ENCODE peak calls at places on chromosomes 2 and 18, in six cellular contexts. V is spleen, W is upper lobe of right lung, F is A549, C is kidney, O is left ventricle myocardium inferior. R is an unnamed sample.
A peak's percentile ranks its signal among the peaks of the same experiment; 100 is the strongest.

GRCh38 chr2:71896385-71897144 is 251.1 kb downstream of the CYP26B1 start:
- DNase-seq in W (no peak), F (no peak), C (no peak), V (peak; percentile 51), O (no peak), R (no peak)

GRCh38 chr2:164810843-164811242 is 30.8 kb downstream of the COBLL1 start:
- DNase-seq in C (no peak), V (no peak), O (no peak), W (no peak), F (no peak), R (no peak)

GRCh38 chr2:73823916-73824523 is 4.7 kb upstream of the STAMBP start:
- DNase-seq in C (no peak), F (peak; percentile 50), V (no peak), W (no peak), O (no peak), R (no peak)

GRCh38 chr2:46171441-46171953 is 125.7 kb upstream of the EPAS1 start:
- DNase-seq in C (no peak), W (no peak), V (no peak), F (no peak), O (no peak), R (no peak)

GRCh38 chr18:30489890-30490643 is 552.5 kb downstream of the DSC3 start:
- DNase-seq in F (no peak), C (no peak), W (no peak), V (no peak), O (no peak), R (no peak)

GRCh38 chr2:74423226-74424095 is 1.9 kb downstream of the WDR54 start:
- DNase-seq in V (no peak), F (no peak), C (no peak), O (no peak), W (no peak), R (no peak)

GRCh38 chr2:238966274-238966937 is 118.5 kb downstream of the TWIST2 start:
- DNase-seq in F (no peak), C (no peak), V (no peak), O (no peak), W (no peak), R (no peak)

GRCh38 chr18:26649193-26649543 is 100.8 kb upstream of the KCTD1 start:
- DNase-seq in W (no peak), C (no peak), O (no peak), F (no peak), V (no peak), R (no peak)

GRCh38 chr2:39567507-39567906 is 98.2 kb upstream of the TMEM178A start:
- DNase-seq in F (no peak), W (no peak), O (no peak), C (no peak), V (no peak), R (no peak)

GRCh38 chr2:104658149-104658839 is 195.6 kb upstream of the POU3F3 start:
- DNase-seq in F (no peak), O (peak; percentile 62), V (peak; percentile 86), W (peak; percentile 73), C (peak; percentile 89), R (peak; percentile 76)

GRCh38 chr18:54147439-54147838 is 77.0 kb downstream of the MBD2 start:
- DNase-seq in O (no peak), W (no peak), V (no peak), F (no peak), C (no peak), R (no peak)

GRCh38 chr2:96259497-96259921 is 6.3 kb downstream of the TMEM127 start:
- DNase-seq in O (peak; percentile 47), F (no peak), C (peak; percentile 86), W (no peak), V (no peak), R (peak; percentile 53)

GRCh38 chr2:96264086-96264485 is 1.7 kb downstream of the TMEM127 start:
- DNase-seq in F (no peak), C (no peak), O (no peak), W (no peak), V (no peak), R (no peak)

GRCh38 chr2:96262306-96262705 is 3.5 kb downstream of the TMEM127 start:
- DNase-seq in C (no peak), V (no peak), O (no peak), W (no peak), F (no peak), R (no peak)

GRCh38 chr2:96260404-96261260 is 5.2 kb downstream of the TMEM127 start:
- DNase-seq in O (peak; percentile 61), F (peak; percentile 85), C (no peak), W (peak; percentile 75), V (no peak), R (peak; percentile 69)

DNA sequence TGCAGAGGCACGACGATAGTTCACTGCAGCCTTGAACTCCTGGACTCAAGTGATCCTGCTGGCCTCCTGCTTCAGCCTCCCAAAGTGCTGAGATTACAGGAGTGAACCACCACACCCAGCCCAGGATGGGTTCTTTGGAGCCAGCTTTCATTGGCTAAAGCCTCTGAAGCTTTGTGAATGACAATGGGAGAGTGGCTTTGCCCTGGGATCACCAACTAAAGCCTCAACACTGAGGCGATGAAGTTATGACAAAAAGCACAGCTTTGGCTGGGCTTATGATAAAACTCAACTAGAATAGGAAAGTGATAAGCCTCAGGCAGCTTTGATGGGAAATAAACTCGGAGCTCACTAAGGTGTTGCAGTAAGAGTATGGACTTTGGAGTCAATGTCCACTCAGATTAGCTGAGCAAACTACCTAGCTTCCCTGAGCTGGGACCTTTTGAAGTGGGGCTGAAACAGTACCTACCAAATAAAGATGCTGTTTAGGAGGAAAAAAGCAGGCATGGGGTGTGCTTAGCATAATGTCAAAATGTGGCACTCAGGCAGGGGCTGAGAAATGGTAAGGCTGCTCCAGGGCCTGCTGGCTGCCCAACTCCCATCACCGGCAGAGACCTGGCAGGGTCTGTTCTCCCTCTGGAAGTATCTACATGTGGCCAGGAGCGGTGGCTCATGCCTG is 4.3 kb downstream of the TMEM127 start:
- DNase-seq in C (peak; percentile 41), O (no peak), F (no peak), V (no peak), W (no peak), R (no peak)
- H3K27ac ChIP-seq in C (peak overlapping the region; percentile 93), O (peak overlapping the region; percentile 96), F (peak overlapping the region; percentile 75), V (peak overlapping the region; percentile 92), W (peak overlapping the region; percentile 80), R (peak overlapping the region; percentile 82)

GRCh38 chr2:83251473-83251872 is 1207.6 kb downstream of the SUCLG1 start:
- DNase-seq in V (no peak), F (no peak), C (no peak), W (no peak), O (no peak), R (no peak)
- H3K9me3 ChIP-seq in V (peaks cover 54% of the 10 kb centered on the region), F (peaks cover 5% of the 10 kb centered on the region), C (no peaks in the 10 kb centered on the region), W (no peaks in the 10 kb centered on the region), O (peaks cover 20% of the 10 kb centered on the region), R (no peaks in the 10 kb centered on the region)

GRCh38 chr2:226198956-226199355 is 600.7 kb downstream of the IRS1 start:
- DNase-seq in O (no peak), C (no peak), F (no peak), W (no peak), V (no peak), R (no peak)
- TF ChIP-seq CTCF in O (no peak), C (no peak), F (no peak), W (no peak), V (no peak), R (no peak)

GRCh38 chr2:173984866-173985588 is 19.9 kb upstream of the SP3 start:
- DNase-seq in C (no peak), F (no peak), W (no peak), O (no peak), V (no peak), R (no peak)
- H3K27ac ChIP-seq in C (no peak overlapping the region), F (peak overlapping the region; percentile 48), W (peak overlapping the region; percentile 37), O (peak overlapping the region; percentile 87), V (no peak overlapping the region), R (no peak overlapping the region)

GRCh38 chr2:67038195-67038594 is 358.9 kb upstream of the ETAA1 start:
- DNase-seq in W (no peak), F (no peak), V (no peak), C (no peak), O (no peak), R (no peak)
- H3K9me3 ChIP-seq in W (no peaks in the 10 kb centered on the region), F (no peaks in the 10 kb centered on the region), V (no peaks in the 10 kb centered on the region), C (no peaks in the 10 kb centered on the region), O (no peaks in the 10 kb centered on the region), R (no peaks in the 10 kb centered on the region)

GRCh38 chr2:186554850-186555785 is 34.7 kb upstream of the ITGAV start:
- DNase-seq in F (no peak), W (no peak), O (no peak), V (no peak), C (no peak), R (no peak)
- TF ChIP-seq CTCF in F (no peak), W (no peak), O (no peak), V (no peak), C (no peak), R (no peak)

GRCh38 chr2:207239222-207239674 is 73.5 kb upstream of the KLF7 start:
- DNase-seq in V (no peak), C (peak; percentile 67), O (peak; percentile 31), W (no peak), F (no peak), R (peak; percentile 66)

GRCh38 chr2:207236156-207236935 is 70.6 kb upstream of the KLF7 start:
- DNase-seq in F (no peak), V (no peak), W (no peak), O (peak; percentile 29), C (no peak), R (peak; percentile 57)

GRCh38 chr2:207240649-207241048 is 74.9 kb upstream of the KLF7 start:
- DNase-seq in F (no peak), V (no peak), W (no peak), C (no peak), O (no peak), R (no peak)

GRCh38 chr2:207241198-207241597 is 75.5 kb upstream of the KLF7 start:
- DNase-seq in C (no peak), O (no peak), V (no peak), W (no peak), F (no peak), R (no peak)

DNA sequence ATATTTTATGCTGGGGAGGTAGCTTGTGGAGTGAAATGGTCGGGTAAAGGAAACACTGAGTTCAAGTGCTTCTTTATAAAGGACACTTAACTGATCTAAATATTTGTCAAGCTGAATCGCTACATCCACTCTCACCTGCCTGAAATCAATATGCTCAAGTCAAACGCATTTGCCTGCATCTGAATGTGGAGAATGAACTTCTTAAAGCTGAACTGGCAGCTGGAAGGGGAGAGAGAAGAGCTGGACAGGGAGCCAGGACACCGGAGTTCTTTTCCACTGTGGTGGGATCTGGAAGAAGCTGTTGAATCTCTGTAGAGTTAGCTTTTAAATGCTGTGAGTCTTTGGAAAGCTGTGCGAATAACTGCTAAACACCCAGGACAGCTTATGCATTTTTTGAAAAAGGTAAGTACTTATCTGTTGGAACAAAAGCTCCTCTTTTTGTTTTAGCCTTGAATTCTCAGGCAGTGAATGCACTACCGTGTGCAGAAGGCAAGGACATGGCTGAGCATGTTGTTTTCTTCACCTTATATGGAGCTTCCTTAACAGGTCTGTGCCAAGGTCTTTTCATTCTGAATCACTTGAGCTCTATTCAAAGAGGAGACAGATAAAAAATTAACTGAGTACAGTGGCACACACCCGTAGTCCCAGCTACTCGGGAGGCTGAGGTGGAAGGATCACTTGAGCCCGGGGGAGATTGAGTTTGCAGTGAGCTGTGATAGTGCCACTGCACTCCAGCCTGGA is 74.2 kb upstream of the KLF7 start:
- DNase-seq in W (no peak), F (no peak), V (no peak), C (no peak), O (no peak), R (no peak)
- H3K27ac ChIP-seq in W (peak overlapping the region; percentile 56), F (peak overlapping the region; percentile 85), V (peak overlapping the region; percentile 83), C (no peak overlapping the region), O (peak overlapping the region; percentile 36), R (peak overlapping the region; percentile 37)

R was measured in lower lobe of right lung.